ENCODE peak calls at places on chromosomes 3 and 15, in seven cellular contexts. M is RWPE2, U is transverse colon, A is IMR-90, D is GM13977, R is Calu3, V is fibroblast of pulmonary artery. K is an unnamed sample.

GRCh38 chr15:76293361-76293760 is 17.9 kb downstream of the ETFA start:
- DNase-seq in M (no peak), U (no peak), A (peak), D (no peak), R (no peak), V (no peak), K (no peak)

GRCh38 chr15:64809649-64810498 is 15.6 kb downstream of the PIF1 start:
- DNase-seq in M (peak), U (peak), A (peak), D (peak), R (peak), V (peak), K (no peak)

GRCh38 chr3:167684389-167684993 is 30.7 kb upstream of the WDR49 start:
- DNase-seq in M (no peak), U (no peak), A (peak), D (peak), R (peak), V (peak), K (no peak)

GRCh38 chr3:110711851-110712396 is 359.7 kb upstream of the NECTIN3 start:
- DNase-seq in M (no peak), U (no peak), A (peak), D (no peak), R (no peak), V (no peak), K (no peak)

GRCh38 chr3:169305460-169305859 is 358.1 kb downstream of the MECOM start:
- DNase-seq in M (no peak), U (peak), A (no peak), D (no peak), R (peak), V (no peak), K (no peak)

GRCh38 chr15:85689729-85690128 is 105.0 kb downstream of the KLHL25 start:
- DNase-seq in M (no peak), U (peak), A (peak), D (no peak), R (no peak), V (peak), K (no peak)

GRCh38 chr3:160447544-160447943 is 2.0 kb downstream of the TRIM59 start:
- DNase-seq in M (no peak), U (no peak), A (peak), D (no peak), R (no peak), V (peak), K (no peak)

GRCh38 chr3:197364410-197365071 is 66.1 kb upstream of the DLG1 start:
- DNase-seq in M (no peak), U (no peak), A (no peak), D (no peak), R (no peak), V (no peak), K (no peak)

GRCh38 chr3:97278506-97278905 is 464.1 kb downstream of the EPHA6 start:
- DNase-seq in M (no peak), U (no peak), A (no peak), D (no peak), R (no peak), V (no peak), K (no peak)

GRCh38 chr15:99708563-99708962 is 24.7 kb downstream of the LYSMD4 start:
- DNase-seq in M (peak), U (peak), A (peak), D (no peak), R (peak), V (peak), K (no peak)

GRCh38 chr3:112647122-112647521 is 6.2 kb upstream of the CCDC80 start:
- DNase-seq in M (no peak), U (no peak), A (peak), D (no peak), R (peak), V (peak), K (no peak)

GRCh38 chr3:179828738-179829137 is 175.9 kb downstream of the USP13 start:
- DNase-seq in M (no peak), U (no peak), A (no peak), D (no peak), R (no peak), V (no peak), K (no peak)

GRCh38 chr3:18112976-18113766 is 312.0 kb downstream of the SATB1 start:
- DNase-seq in M (no peak), U (no peak), A (no peak), D (no peak), R (no peak), V (no peak), K (no peak)

GRCh38 chr3:114456742-114457141 is 162.9 kb downstream of the TIGIT start:
- DNase-seq in M (no peak), U (no peak), A (no peak), D (peak), R (no peak), V (no peak), K (no peak)

GRCh38 chr3:56291244-56291680 is 177.0 kb downstream of the ERC2 start:
- DNase-seq in M (no peak), U (no peak), A (no peak), D (no peak), R (no peak), V (peak), K (no peak)

GRCh38 chr3:144085964-144086363 is 114.3 kb downstream of the DIPK2A start:
- DNase-seq in M (no peak), U (no peak), A (peak), D (no peak), R (peak), V (peak), K (no peak)

GRCh38 chr15:83487519-83487918 is 40.4 kb downstream of the SH3GL3 start:
- DNase-seq in M (no peak), U (no peak), A (no peak), D (no peak), R (no peak), V (no peak), K (no peak)

GRCh38 chr15:46938169-46938568 is 779.1 kb upstream of the SEMA6D start:
- DNase-seq in M (no peak), U (no peak), A (no peak), D (no peak), R (no peak), V (no peak), K (no peak)

GRCh38 chr15:51793521-51793920 is 35.9 kb upstream of the TMOD3 start:
- DNase-seq in M (no peak), U (no peak), A (no peak), D (no peak), R (no peak), V (peak), K (no peak)

GRCh38 chr15:77495806-77496589 is 75.3 kb downstream of the HMG20A start:
- DNase-seq in M (no peak), U (no peak), A (peak), D (no peak), R (no peak), V (peak), K (no peak)

GRCh38 chr3:129238945-129239705 is 10.3 kb upstream of the COPG1 start:
- DNase-seq in M (no peak), U (peak), A (peak), D (no peak), R (no peak), V (peak), K (no peak)

GRCh38 chr3:69791111-69791510 is 51.8 kb downstream of the MITF start:
- DNase-seq in M (no peak), U (peak), A (peak), D (no peak), R (no peak), V (peak), K (no peak)

GRCh38 chr3:190306513-190307163 is 15.6 kb downstream of the CLDN1 start:
- DNase-seq in M (no peak), U (no peak), A (peak), D (no peak), R (peak), V (peak), K (no peak)

GRCh38 chr15:51030649-51031316 is 63.9 kb downstream of the TNFAIP8L3 start:
- DNase-seq in M (no peak), U (no peak), A (peak), D (no peak), R (no peak), V (peak), K (no peak)

GRCh38 chr15:91254766-91255165 is 154.7 kb downstream of the SV2B start:
- DNase-seq in M (no peak), U (no peak), A (no peak), D (no peak), R (no peak), V (no peak), K (no peak)

GRCh38 chr15:63605816-63606215 is 8.6 kb downstream of the FBXL22 start:
- DNase-seq in M (no peak), U (peak), A (no peak), D (no peak), R (no peak), V (no peak), K (no peak)

GRCh38 chr3:133804896-133805295 is 719 bp upstream of the SRPRB start:
- DNase-seq in M (no peak), U (no peak), A (no peak), D (no peak), R (no peak), V (no peak), K (no peak)

GRCh38 chr3:115877647-115877934 is 254.3 kb downstream of the GAP43 start:
- DNase-seq in M (no peak), U (no peak), A (no peak), D (no peak), R (no peak), V (peak), K (no peak)

GRCh38 chr3:193372783-193373182 is 5.8 kb downstream of the ATP13A5 start:
- DNase-seq in M (no peak), U (no peak), A (no peak), D (peak), R (no peak), V (no peak), K (no peak)

GRCh38 chr15:59313703-59314332 is 58.9 kb downstream of the MYO1E start:
- DNase-seq in M (peak), U (peak), A (peak), D (peak), R (peak), V (peak), K (no peak)

GRCh38 chr3:42014443-42014945 is 52.6 kb upstream of the ULK4 start:
- DNase-seq in M (no peak), U (peak), A (no peak), D (peak), R (no peak), V (peak), K (no peak)

GRCh38 chr15:55289573-55290360 is at the start of gene RAB27A:
- DNase-seq in M (peak), U (peak), A (peak), D (peak), R (peak), V (peak), K (no peak)

GRCh38 chr3:40695848-40696247 is 171.1 kb downstream of the ZNF621 start:
- DNase-seq in M (no peak), U (no peak), A (no peak), D (no peak), R (no peak), V (no peak), K (no peak)

GRCh38 chr3:116048991-116049390 is 396.3 kb downstream of the LSAMP start:
- DNase-seq in M (no peak), U (no peak), A (no peak), D (no peak), R (no peak), V (no peak), K (no peak)

GRCh38 chr3:174863488-174863887 is 4.4 kb downstream of the NAALADL2 start:
- DNase-seq in M (no peak), U (no peak), A (peak), D (no peak), R (peak), V (no peak), K (no peak)

GRCh38 chr3:193928354-193929209 is 207.4 kb upstream of the HES1 start:
- DNase-seq in M (no peak), U (no peak), A (no peak), D (no peak), R (peak), V (peak), K (no peak)

GRCh38 chr3:61333562-61333961 is 82.3 kb upstream of the FHIT start:
- DNase-seq in M (no peak), U (no peak), A (no peak), D (no peak), R (no peak), V (no peak), K (no peak)

GRCh38 chr15:79820820-79821219 is 76.0 kb downstream of the MTHFS start:
- DNase-seq in M (no peak), U (no peak), A (no peak), D (no peak), R (no peak), V (no peak), K (no peak)
- TF ChIP-seq CTCF in M (no peak), U (no peak), A (no peak), D (no peak), R (no peak), V (no peak), K (no peak)

GRCh38 chr3:135911106-135911505 is 54.4 kb upstream of the PPP2R3A start:
- DNase-seq in M (no peak), U (no peak), A (peak), D (no peak), R (no peak), V (no peak), K (no peak)
- TF ChIP-seq CTCF in M (no peak), U (no peak), A (no peak), D (no peak), R (no peak), V (no peak), K (no peak)

GRCh38 chr15:80375968-80376891 is 28.0 kb upstream of the ARNT2 start:
- DNase-seq in M (no peak), U (no peak), A (no peak), D (no peak), R (no peak), V (no peak), K (no peak)

GRCh38 chr15:80382285-80382684 is 21.9 kb upstream of the ARNT2 start:
- DNase-seq in M (no peak), U (no peak), A (no peak), D (no peak), R (no peak), V (no peak), K (no peak)

GRCh38 chr15:80384442-80384841 is 19.7 kb upstream of the ARNT2 start:
- DNase-seq in M (no peak), U (no peak), A (no peak), D (no peak), R (no peak), V (no peak), K (no peak)

GRCh38 chr15:80379671-80380070 is 24.5 kb upstream of the ARNT2 start:
- DNase-seq in M (no peak), U (no peak), A (no peak), D (no peak), R (no peak), V (no peak), K (no peak)
- TF ChIP-seq CTCF in M (no peak), U (no peak), A (no peak), D (no peak), R (no peak), V (no peak), K (no peak)

GRCh38 chr3:71931930-71932329 is 147.0 kb upstream of the PROK2 start:
- DNase-seq in M (no peak), U (no peak), A (no peak), D (no peak), R (no peak), V (no peak), K (no peak)

GRCh38 chr3:71927505-71928066 is 142.6 kb upstream of the PROK2 start:
- DNase-seq in M (no peak), U (no peak), A (no peak), D (no peak), R (no peak), V (no peak), K (no peak)

GRCh38 chr3:71926690-71927089 is 141.7 kb upstream of the PROK2 start:
- DNase-seq in M (no peak), U (no peak), A (no peak), D (no peak), R (no peak), V (no peak), K (no peak)

GRCh38 chr3:71928215-71928614 is 143.3 kb upstream of the PROK2 start:
- DNase-seq in M (no peak), U (no peak), A (no peak), D (no peak), R (no peak), V (no peak), K (no peak)

DNA sequence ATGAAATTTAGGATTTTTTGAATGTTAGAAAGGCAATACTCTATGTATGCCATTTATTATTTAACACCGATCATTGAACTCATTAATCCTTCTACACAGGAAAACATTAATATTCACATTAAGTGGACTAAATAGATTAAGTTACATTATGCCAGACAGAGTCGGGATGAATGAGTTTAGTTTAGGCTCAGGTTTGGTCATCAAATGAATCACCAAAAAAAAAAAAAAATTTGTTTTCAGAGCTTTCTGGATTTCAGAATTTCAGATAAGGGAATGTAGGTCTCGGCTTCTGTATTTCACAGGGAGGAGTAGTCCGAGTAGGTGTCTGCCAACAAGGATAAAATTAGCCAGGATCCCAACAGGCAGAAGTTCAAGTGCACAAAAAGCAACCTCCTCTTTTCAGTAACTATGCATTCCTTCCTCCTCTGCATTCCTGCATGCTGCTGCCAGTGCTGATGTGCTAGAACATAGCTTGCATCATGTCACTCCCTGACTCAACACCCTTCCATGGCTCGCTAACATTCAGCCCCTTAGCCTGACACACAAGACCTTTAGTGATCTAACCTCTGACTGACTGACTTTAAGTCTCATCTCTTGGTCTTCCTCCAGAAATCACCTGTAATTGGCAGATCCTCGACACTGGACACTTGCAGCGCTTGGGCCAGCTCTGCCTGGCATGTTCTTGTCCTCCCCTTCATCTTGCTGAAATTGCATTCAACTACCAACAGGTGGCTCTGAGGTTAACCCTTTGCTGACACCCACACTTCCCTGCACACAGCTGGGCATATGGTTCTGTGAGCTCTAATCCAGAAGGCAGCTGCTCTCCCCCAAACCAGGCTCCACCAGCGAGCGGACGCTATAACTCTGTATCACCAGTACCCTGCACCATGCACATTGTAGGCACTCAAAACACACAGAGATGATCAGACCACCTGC is 145.4 kb upstream of the PROK2 start:
- DNase-seq in M (no peak), U (no peak), A (peak), D (peak), R (peak), V (peak), K (no peak)
- TF ChIP-seq CTCF in M (peak), U (no peak), A (no peak), D (peak), R (peak), V (peak), K (peak)

GRCh38 chr15:87498545-87498944 is 758.0 kb downstream of the NTRK3 start:
- DNase-seq in M (no peak), U (no peak), A (peak), D (no peak), R (no peak), V (no peak), K (no peak)

GRCh38 chr15:87496795-87497194 is 759.7 kb downstream of the NTRK3 start:
- DNase-seq in M (no peak), U (no peak), A (no peak), D (no peak), R (no peak), V (no peak), K (no peak)

GRCh38 chr15:87502173-87502572 is 754.4 kb downstream of the NTRK3 start:
- DNase-seq in M (no peak), U (no peak), A (no peak), D (no peak), R (no peak), V (no peak), K (no peak)

GRCh38 chr15:87496109-87496508 is 760.4 kb downstream of the NTRK3 start:
- DNase-seq in M (no peak), U (no peak), A (no peak), D (no peak), R (no peak), V (no peak), K (no peak)

GRCh38 chr15:87500240-87500639 is 756.3 kb downstream of the NTRK3 start:
- DNase-seq in M (no peak), U (no peak), A (no peak), D (no peak), R (no peak), V (no peak), K (no peak)
- TF ChIP-seq CTCF in M (no peak), U (no peak), A (no peak), D (no peak), R (no peak), V (no peak), K (no peak)

DNA sequence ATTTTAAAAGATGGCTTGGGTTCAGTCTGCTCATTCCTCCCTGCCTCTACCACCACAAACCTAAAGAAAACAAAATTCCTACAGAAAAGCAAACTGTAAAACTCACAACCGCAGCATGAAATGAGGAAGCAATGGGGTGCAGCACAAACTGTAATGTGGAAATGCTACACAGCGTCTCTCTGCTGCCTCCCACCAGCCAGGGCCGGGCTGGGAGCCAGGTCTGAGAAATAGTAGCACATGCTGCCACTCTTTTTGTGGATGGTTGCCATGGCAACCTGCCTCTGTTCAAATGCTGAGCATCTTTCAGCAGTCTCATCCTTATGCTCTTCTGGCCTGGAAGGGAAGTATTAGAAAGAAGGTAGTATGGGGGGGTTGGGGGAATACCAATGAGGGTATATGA is 55.4 kb downstream of the EOMES start:
- DNase-seq in M (no peak), U (peak), A (peak), D (no peak), R (no peak), V (peak), K (peak)
- TF ChIP-seq CTCF in M (no peak), U (no peak), A (no peak), D (no peak), R (no peak), V (peak), K (peak)

GRCh38 chr3:165040186-165040585 is 38.1 kb downstream of the SI start:
- DNase-seq in M (no peak), U (no peak), A (no peak), D (no peak), R (no peak), V (no peak), K (no peak)
- TF ChIP-seq CTCF in M (no peak), U (no peak), A (no peak), D (no peak), R (no peak), V (no peak), K (no peak)